ENCODE peak calls at places on chromosomes 6 and 20, in four cellular contexts. Y, I, U and E are unnamed samples.

GRCh38 chr6:102381203-102381602 is 987.7 kb downstream of the GRIK2 start:
- DNase-seq in Y (no peak), I (no peak), U (no peak), E (no peak)

GRCh38 chr20:13644010-13644409 is 5.3 kb upstream of the TASP1 start:
- DNase-seq in Y (no peak), I (no peak), U (no peak), E (no peak)

GRCh38 chr20:15297059-15297875 is 959.9 kb upstream of the FLRT3 start:
- DNase-seq in Y (no peak), I (no peak), U (no peak), E (no peak)

GRCh38 chr20:31829731-31830130 is 10.6 kb downstream of the MYLK2 start:
- DNase-seq in Y (no peak), I (no peak), U (no peak), E (no peak)

GRCh38 chr6:10429638-10430427 is 15.0 kb upstream of the TFAP2A start:
- DNase-seq in Y (no peak), I (no peak), U (peak; percentile 42), E (peak; percentile 58)

GRCh38 chr20:25135031-25135430 is 53.1 kb upstream of the VSX1 start:
- DNase-seq in Y (no peak), I (no peak), U (no peak), E (no peak)

GRCh38 chr20:17858450-17859001 is 110.1 kb downstream of the SNX5 start:
- DNase-seq in Y (no peak), I (no peak), U (no peak), E (no peak)

GRCh38 chr6:42259841-42260395 is 42.3 kb upstream of the MRPS10 start:
- DNase-seq in Y (no peak), I (no peak), U (no peak), E (no peak)

GRCh38 chr20:14234666-14235295 is 102.6 kb downstream of the FLRT3 start:
- DNase-seq in Y (no peak), I (no peak), U (peak; percentile 34), E (no peak)

GRCh38 chr6:56714982-56715456 is 72.3 kb upstream of the DST start:
- DNase-seq in Y (no peak), I (no peak), U (peak; percentile 68), E (peak; percentile 74)

GRCh38 chr6:126341126-126341525 is 1.2 kb downstream of the CENPW start:
- DNase-seq in Y (no peak), I (no peak), U (no peak), E (no peak)
- H3K4me3 ChIP-seq in Y (peak overlapping the region; percentile 54), I (no peak overlapping the region), U (peak overlapping the region; percentile 93), E (peak overlapping the region; percentile 74)

GRCh38 chr20:29878281-29878741 is 1379.2 kb upstream of the DEFB115 start:
- DNase-seq in Y (no peak), I (no peak), U (no peak), E (no peak)

GRCh38 chr20:29874476-29875202 is 1382.8 kb upstream of the DEFB115 start:
- DNase-seq in Y (no peak), I (no peak), U (no peak), E (no peak)

GRCh38 chr20:29876911-29877285 is 1380.6 kb upstream of the DEFB115 start:
- DNase-seq in Y (no peak), I (no peak), U (no peak), E (no peak)

GRCh38 chr20:29878777-29879442 is 1378.6 kb upstream of the DEFB115 start:
- DNase-seq in Y (no peak), I (no peak), U (no peak), E (no peak)

DNA sequence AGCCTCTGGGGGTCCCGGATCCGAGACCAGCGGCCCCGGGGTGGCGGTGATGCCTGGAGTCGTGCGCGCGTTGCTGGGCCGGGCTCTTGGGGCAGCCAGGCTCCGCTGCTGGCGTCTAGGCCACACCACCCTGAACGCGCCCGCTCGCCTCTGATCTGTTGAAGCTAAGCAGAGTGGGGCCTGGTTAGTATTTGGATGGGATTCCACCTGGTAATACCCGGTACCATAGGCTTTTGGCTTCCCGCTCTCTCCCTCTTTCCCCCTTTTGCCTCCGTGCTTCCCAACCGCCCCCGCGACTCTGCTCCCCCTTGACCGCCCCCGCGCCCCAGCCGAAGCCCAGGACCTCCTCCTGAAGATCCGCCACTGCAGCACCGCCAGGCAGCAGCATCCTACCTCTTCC is 1383.5 kb upstream of the DEFB115 start:
- DNase-seq in Y (no peak), I (peak; percentile 45), U (peak; percentile 9), E (peak; percentile 63)
- H3K4me3 ChIP-seq in Y (peak overlapping the region; percentile 37), I (no peak overlapping the region), U (peak overlapping the region; percentile 46), E (no peak overlapping the region)

GRCh38 chr6:111485316-111485715 is 2.3 kb upstream of the REV3L start:
- DNase-seq in Y (no peak), I (no peak), U (no peak), E (no peak)
- H3K4me3 ChIP-seq in Y (peak overlapping the region; percentile 91), I (no peak overlapping the region), U (no peak overlapping the region), E (peak overlapping the region; percentile 69)

GRCh38 chr20:37518059-37518458 is 3.0 kb upstream of the NNAT start:
- DNase-seq in Y (no peak), I (no peak), U (no peak), E (no peak)

GRCh38 chr20:37519508-37520416 is 1.3 kb upstream of the NNAT start:
- DNase-seq in Y (no peak), I (no peak), U (peak; percentile 31), E (no peak)

GRCh38 chr20:37520417-37520751 is 666 bp upstream of the NNAT start:
- DNase-seq in Y (no peak), I (no peak), U (no peak), E (no peak)

GRCh38 chr20:37517371-37517748 is 3.7 kb upstream of the NNAT start:
- DNase-seq in Y (no peak), I (no peak), U (no peak), E (no peak)

DNA sequence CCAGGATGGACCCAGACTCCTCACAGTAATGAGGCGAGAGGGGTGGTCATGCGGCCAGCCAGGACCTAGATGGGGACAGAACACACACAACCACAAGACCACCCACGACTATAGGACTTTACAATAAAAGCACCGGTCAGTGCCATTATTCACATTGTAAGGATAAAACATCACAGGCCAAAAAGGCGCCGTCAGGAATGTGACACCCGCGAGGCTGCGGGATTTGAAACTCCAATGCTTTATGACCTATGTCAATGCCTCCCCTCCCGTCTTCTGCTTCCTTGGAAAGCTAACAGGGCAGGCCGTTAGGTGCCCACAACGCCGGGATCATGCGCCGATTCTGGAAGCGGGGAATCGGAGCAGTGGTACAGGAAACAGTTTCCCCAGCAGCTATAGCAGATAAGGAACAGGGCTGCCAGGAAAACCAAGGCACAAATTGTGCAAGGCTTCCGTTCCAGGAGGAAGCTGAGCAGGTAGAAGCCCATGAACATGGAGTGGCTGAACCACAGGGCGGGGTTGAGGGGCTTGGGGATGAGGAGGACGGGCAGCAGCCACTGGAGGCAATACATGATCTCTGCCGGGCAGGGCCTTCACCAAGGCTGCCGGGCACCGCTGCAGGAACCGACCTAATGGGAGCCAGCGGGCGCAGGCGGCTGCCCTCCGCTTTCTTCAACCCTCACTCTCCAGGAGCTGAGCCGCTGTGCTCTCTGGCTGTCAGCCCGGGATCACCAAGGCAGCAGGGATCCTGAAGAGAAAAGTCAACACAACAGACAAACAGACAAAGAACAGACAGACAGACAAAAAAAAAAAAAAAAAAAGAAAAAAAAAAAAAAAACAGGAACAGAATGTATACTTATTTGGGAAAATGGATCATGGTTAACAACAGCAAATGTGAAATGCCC is 2.2 kb upstream of the NNAT start:
- DNase-seq in Y (no peak), I (peak; percentile 64), U (no peak), E (no peak)
- H3K4me3 ChIP-seq in Y (no peak overlapping the region), I (peak overlapping the region; percentile 37), U (no peak overlapping the region), E (no peak overlapping the region)